ENCODE peak calls at places on chromosome 4, in five cellular contexts. Y, P, B, S and Z are unnamed samples.

GRCh38 chr4:44257461-44257860 is 191.1 kb downstream of the KCTD8 start:
- DNase-seq in Y (peak), P (peak), B (no peak), S (no peak), Z (no peak)

GRCh38 chr4:118811008-118811764 is 24.7 kb downstream of the SEC24D start:
- DNase-seq in Y (peak), P (no peak), B (no peak), S (no peak), Z (no peak)

GRCh38 chr4:101259876-101260275 is 87.5 kb downstream of the PPP3CA start:
- DNase-seq in Y (peak), P (no peak), B (no peak), S (no peak), Z (no peak)

GRCh38 chr4:41044791-41045190 is 169.6 kb downstream of the APBB2 start:
- DNase-seq in Y (no peak), P (no peak), B (no peak), S (no peak), Z (no peak)

GRCh38 chr4:57040510-57040909 is 61.8 kb downstream of the POLR2B start:
- DNase-seq in Y (no peak), P (no peak), B (no peak), S (no peak), Z (no peak)

GRCh38 chr4:88179261-88179660 is 20.8 kb upstream of the ABCG2 start:
- DNase-seq in Y (no peak), P (no peak), B (no peak), S (no peak), Z (no peak)

GRCh38 chr4:52883183-52883621 is 21.1 kb downstream of the RASL11B start:
- DNase-seq in Y (no peak), P (peak), B (no peak), S (no peak), Z (peak)

GRCh38 chr4:55348436-55348835 is 2.4 kb downstream of the SRD5A3 start:
- DNase-seq in Y (no peak), P (no peak), B (no peak), S (no peak), Z (no peak)

GRCh38 chr4:175739612-175740011 is 72.5 kb downstream of the GPM6A start:
- DNase-seq in Y (no peak), P (no peak), B (no peak), S (no peak), Z (no peak)

GRCh38 chr4:185894481-185894880 is 82.5 kb upstream of the SORBS2 start:
- DNase-seq in Y (no peak), P (no peak), B (no peak), S (no peak), Z (no peak)

GRCh38 chr4:2630556-2631273 is 94.3 kb downstream of the FAM193A start:
- DNase-seq in Y (no peak), P (no peak), B (no peak), S (no peak), Z (peak)

GRCh38 chr4:15001248-15001824 is 945 bp upstream of the CPEB2 start:
- DNase-seq in Y (peak), P (peak), B (no peak), S (peak), Z (peak)

GRCh38 chr4:97038146-97038516 is 1105.1 kb downstream of the STPG2 start:
- DNase-seq in Y (no peak), P (no peak), B (no peak), S (no peak), Z (no peak)

GRCh38 chr4:90105274-90105673 is 21.9 kb upstream of the CCSER1 start:
- DNase-seq in Y (no peak), P (no peak), B (no peak), S (no peak), Z (no peak)

GRCh38 chr4:52015366-52015765 is 4.8 kb downstream of the LRRC66 start:
- DNase-seq in Y (peak), P (peak), B (no peak), S (no peak), Z (no peak)

GRCh38 chr4:38344929-38345328 is 319.1 kb upstream of the KLF3 start:
- DNase-seq in Y (no peak), P (no peak), B (no peak), S (no peak), Z (no peak)

GRCh38 chr4:148800943-148801342 is 358.7 kb upstream of the NR3C2 start:
- DNase-seq in Y (no peak), P (no peak), B (no peak), S (no peak), Z (no peak)

GRCh38 chr4:72318771-72319170 is 250.2 kb downstream of the ADAMTS3 start:
- DNase-seq in Y (peak), P (no peak), B (no peak), S (no peak), Z (no peak)

GRCh38 chr4:179750374-179750773 is 2308.1 kb upstream of the AGA start:
- DNase-seq in Y (peak), P (no peak), B (no peak), S (no peak), Z (no peak)

GRCh38 chr4:140152015-140152703 is 1.8 kb downstream of the MAML3 start:
- DNase-seq in Y (no peak), P (peak), B (peak), S (peak), Z (peak)

DNA sequence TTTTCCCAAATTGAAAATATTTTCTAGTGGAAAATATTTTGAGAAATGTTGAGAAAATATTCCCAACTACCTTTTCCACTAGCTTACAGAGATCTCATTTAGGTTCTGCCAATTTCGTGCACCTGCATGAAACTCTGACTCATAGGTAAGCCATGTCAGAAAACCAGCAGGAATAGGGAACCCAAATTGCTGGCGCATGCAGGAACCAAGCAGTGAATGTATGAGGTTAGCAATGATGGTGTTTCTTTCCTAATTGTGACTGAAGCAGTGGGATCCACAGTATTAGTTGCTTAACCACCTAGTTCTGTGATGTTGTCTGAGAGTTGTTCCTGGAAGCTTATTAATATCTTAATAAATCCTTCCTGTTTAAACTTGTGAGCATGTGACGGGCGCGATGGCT is 381.0 kb upstream of the TRAM1L1 start:
- DNase-seq in Y (no peak), P (peak), B (no peak), S (no peak), Z (peak)
- H3K27ac ChIP-seq in Y (no peak), P (no peak), B (no peak), S (no peak), Z (no peak)

GRCh38 chr4:6732441-6733357 is 16.7 kb downstream of the BLOC1S4 start:
- DNase-seq in Y (peak), P (peak), B (no peak), S (peak), Z (peak)
- H3K27ac ChIP-seq in Y (peak), P (no peak), B (no peak), S (peak), Z (no peak)

DNA sequence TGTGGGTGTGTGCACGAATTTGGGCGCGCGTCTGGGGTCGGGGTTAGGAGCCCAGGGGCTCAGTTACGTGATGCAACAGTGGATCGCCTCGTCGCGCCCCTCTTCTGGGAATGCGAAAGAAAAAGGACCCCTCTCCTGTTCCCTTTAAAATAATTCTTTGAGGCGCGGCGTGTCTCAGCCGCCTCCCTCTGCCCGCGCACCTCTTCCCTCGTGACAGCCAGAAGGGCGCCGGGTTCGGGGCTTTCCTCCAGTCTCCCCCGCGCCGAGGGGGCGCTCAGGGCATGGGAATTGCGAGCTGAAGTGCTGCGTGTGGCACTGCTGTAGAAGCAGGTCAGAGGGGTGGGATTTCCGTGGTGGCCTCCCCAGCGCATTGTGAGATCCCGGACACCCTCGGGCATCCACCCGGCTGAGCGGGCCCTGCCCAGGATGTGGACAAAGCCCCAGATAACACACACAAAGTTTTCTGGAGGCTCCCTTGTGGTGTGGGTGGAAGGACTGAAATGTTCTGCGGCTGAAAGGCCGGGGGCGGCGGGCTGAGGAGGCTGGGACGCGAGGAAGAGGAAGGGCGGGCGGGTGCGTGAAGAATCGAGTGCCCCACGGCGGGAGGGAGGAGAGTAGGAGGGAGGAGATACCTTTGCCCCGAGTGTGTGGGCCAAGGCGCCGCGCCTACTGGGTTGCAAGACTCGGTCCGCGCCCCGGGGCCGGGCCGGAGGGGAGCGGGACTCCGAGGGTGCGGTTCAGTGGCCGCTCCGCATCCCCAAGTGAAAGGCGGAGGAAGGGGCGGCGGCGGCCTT is 697 bp downstream of the SEPTIN11 start:
- DNase-seq in Y (peak), P (peak), B (peak), S (peak), Z (peak)
- H3K27ac ChIP-seq in Y (peak), P (peak), B (peak), S (peak), Z (peak)

GRCh38 chr4:24897639-24898038 is 15.2 kb downstream of the CCDC149 start:
- DNase-seq in Y (no peak), P (no peak), B (no peak), S (peak), Z (no peak)
- H3K27ac ChIP-seq in Y (no peak), P (no peak), B (no peak), S (peak), Z (no peak)

GRCh38 chr4:48033825-48034413 is 17.3 kb downstream of the NIPAL1 start:
- DNase-seq in Y (peak), P (peak), B (peak), S (no peak), Z (peak)
- H3K27ac ChIP-seq in Y (no peak), P (no peak), B (no peak), S (no peak), Z (no peak)

GRCh38 chr4:151408630-151409469 is at the start of gene FHIP1A:
- DNase-seq in Y (peak), P (peak), B (peak), S (peak), Z (peak)
- H3K27ac ChIP-seq in Y (no peak), P (peak), B (peak), S (no peak), Z (no peak)

DNA sequence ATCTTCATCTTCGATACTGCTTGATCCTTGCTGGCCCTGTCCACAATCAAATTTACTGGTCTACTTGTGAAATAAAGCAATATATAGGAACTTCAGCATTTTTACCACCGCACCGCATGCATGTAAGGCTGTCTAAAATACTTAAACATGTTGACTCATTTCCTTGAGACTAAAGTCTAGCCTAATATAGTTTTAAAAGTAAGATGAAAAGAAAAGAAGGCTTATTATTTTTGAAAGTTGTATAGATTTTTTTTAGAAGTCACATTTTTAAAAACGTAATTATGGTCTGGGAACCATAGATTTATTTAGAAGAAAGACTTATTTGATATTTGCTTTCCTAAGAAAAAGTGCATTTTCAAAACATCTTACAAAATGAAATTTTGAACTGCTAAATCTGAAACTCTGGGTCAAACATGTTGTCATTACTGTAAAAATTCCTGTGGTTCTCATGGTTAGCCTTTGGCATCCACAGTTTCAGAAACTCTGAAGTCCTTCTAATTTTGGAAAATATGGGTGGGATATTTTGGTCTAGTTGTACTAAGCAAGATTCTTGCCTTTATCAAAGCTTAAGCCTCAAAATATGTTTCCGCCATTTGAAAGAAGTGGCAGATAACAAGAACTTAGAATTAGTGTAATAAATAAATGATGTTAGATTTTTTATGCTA is 423.5 kb upstream of the CTSO start:
- DNase-seq in Y (peak), P (no peak), B (no peak), S (no peak), Z (no peak)
- H3K27ac ChIP-seq in Y (no peak), P (no peak), B (no peak), S (no peak), Z (no peak)

GRCh38 chr4:87134122-87134521 is 86.3 kb downstream of the KLHL8 start:
- DNase-seq in Y (no peak), P (no peak), B (no peak), S (no peak), Z (no peak)
- H3K27ac ChIP-seq in Y (no peak), P (no peak), B (no peak), S (no peak), Z (no peak)

DNA sequence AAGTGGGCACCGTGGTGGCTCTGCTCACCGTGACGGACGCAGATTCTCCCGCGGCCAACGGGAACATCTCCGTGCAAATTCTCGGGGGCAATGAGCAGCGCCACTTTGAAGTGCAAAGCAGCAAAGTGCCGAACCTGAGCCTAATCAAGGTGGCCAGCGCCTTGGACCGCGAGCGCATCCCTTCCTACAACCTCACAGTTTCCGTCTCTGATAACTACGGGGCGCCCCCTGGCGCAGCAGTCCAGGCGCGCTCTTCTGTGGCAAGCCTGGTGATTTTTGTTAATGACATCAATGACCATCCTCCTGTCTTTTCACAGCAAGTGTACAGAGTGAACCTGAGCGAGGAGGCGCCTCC is 2.7 kb downstream of the FAT4 start:
- DNase-seq in Y (peak), P (peak), B (no peak), S (peak), Z (peak)
- H3K27ac ChIP-seq in Y (peak), P (no peak), B (no peak), S (peak), Z (no peak)

DNA sequence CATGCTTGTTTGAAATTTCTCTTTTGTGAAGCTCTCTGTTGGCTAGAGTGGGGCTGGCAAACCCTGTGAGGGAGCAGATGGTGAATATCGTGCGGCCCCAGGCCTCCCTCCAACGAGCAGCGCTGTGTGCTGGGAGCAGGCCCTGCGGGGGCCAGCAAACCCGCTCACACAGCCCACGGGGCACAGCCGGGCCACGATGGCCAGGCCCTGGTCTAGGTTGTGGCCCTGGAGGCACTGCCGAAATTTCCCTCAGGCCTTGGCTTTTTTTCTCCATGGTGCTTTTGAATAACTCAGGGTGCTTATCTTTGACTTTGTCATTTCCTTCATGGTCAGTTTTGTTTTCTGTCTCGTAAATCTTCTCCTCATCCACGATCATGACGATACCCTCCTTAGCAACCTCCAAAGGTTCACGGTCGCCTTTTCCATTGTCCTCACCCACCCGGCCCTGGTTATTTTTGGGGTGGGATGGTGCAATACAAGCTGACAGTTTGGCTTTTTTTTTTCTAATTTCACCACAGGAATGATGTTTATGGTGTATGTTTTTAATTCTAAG is 20.7 kb downstream of the PCGF3 start:
- DNase-seq in Y (peak), P (no peak), B (no peak), S (no peak), Z (no peak)
- H3K27ac ChIP-seq in Y (peak), P (no peak), B (no peak), S (peak), Z (peak)